ENCODE peak calls at places on chromosomes 12 and 14, in ten cellular contexts. M is IMR-90, A is tibial nerve, G is prostate gland, J is stomach, K is esophagus squamous epithelium, S is transverse colon, T is gastrocnemius medialis, F is A549, Q is upper lobe of left lung. B is an unnamed sample.
A peak's percentile ranks its signal among the peaks of the same experiment; 100 is the strongest.

GRCh38 chr12:122669397-122670070 is 33.6 kb downstream of the HCAR2 start:
- DNase-seq in M (peak; percentile 66), A (no peak), G (no peak), J (peak; percentile 52), K (no peak), S (no peak), T (no peak), F (no peak), Q (peak; percentile 25), B (no peak)

GRCh38 chr12:119459481-119459880 is 125.0 kb downstream of the CCDC60 start:
- DNase-seq in M (no peak), A (no peak), G (no peak), J (no peak), K (no peak), S (no peak), T (no peak), F (no peak), Q (no peak), B (no peak)

GRCh38 chr14:85187521-85187920 is 342.4 kb upstream of the FLRT2 start:
- DNase-seq in M (no peak), A (no peak), G (no peak), J (no peak), K (no peak), S (no peak), T (no peak), F (no peak), Q (no peak), B (no peak)

GRCh38 chr14:77314539-77314938 is 6.1 kb downstream of the POMT2 start:
- DNase-seq in M (no peak), A (no peak), G (no peak), J (no peak), K (no peak), S (no peak), T (no peak), F (no peak), Q (no peak), B (no peak)

GRCh38 chr14:102857444-102857843 is 65.0 kb upstream of the AMN start:
- DNase-seq in M (no peak), A (no peak), G (no peak), J (no peak), K (no peak), S (no peak), T (no peak), F (no peak), Q (no peak), B (no peak)

GRCh38 chr12:28027328-28027727 is 54.8 kb upstream of the PTHLH start:
- DNase-seq in M (no peak), A (no peak), G (no peak), J (no peak), K (no peak), S (no peak), T (no peak), F (no peak), Q (no peak), B (no peak)

GRCh38 chr14:55848964-55849363 is 269.0 kb downstream of the KTN1 start:
- DNase-seq in M (no peak), A (no peak), G (no peak), J (no peak), K (no peak), S (no peak), T (no peak), F (no peak), Q (no peak), B (no peak)

GRCh38 chr12:11881835-11882234 is 188.9 kb upstream of the BCL2L14 start:
- DNase-seq in M (no peak), A (no peak), G (no peak), J (no peak), K (no peak), S (peak; percentile 51), T (no peak), F (no peak), Q (no peak), B (no peak)

GRCh38 chr14:97458302-97459137 is 661.3 kb downstream of the VRK1 start:
- DNase-seq in M (no peak), A (no peak), G (no peak), J (peak; percentile 38), K (no peak), S (peak; percentile 28), T (no peak), F (no peak), Q (peak; percentile 53), B (peak; percentile 90)

GRCh38 chr14:76432967-76433752 is 57.2 kb downstream of the ESRRB start:
- DNase-seq in M (no peak), A (no peak), G (no peak), J (no peak), K (no peak), S (no peak), T (no peak), F (no peak), Q (no peak), B (no peak)

GRCh38 chr14:99722741-99723140 is 38.6 kb downstream of the CYP46A1 start:
- DNase-seq in M (no peak), A (no peak), G (no peak), J (no peak), K (no peak), S (no peak), T (no peak), F (no peak), Q (no peak), B (peak; percentile 25)

GRCh38 chr12:53325539-53326061 is 4.2 kb upstream of the AAAS start:
- DNase-seq in M (no peak), A (peak; percentile 20), G (no peak), J (peak; percentile 32), K (no peak), S (peak; percentile 35), T (peak; percentile 30), F (peak; percentile 39), Q (peak; percentile 51), B (peak; percentile 86)

GRCh38 chr12:49190317-49190716 is 1.4 kb upstream of the TUBA1A start:
- DNase-seq in M (no peak), A (no peak), G (no peak), J (no peak), K (no peak), S (no peak), T (no peak), F (no peak), Q (no peak), B (no peak)

GRCh38 chr12:49188205-49188915 is 520 bp downstream of the TUBA1A start:
- DNase-seq in M (peak; percentile 42), A (peak; percentile 77), G (peak; percentile 69), J (peak; percentile 67), K (no peak), S (peak; percentile 83), T (peak; percentile 64), F (peak; percentile 64), Q (peak; percentile 85), B (peak; percentile 95)

GRCh38 chr12:49188916-49189367 is at the start of gene TUBA1A:
- DNase-seq in M (peak; percentile 100), A (peak; percentile 86), G (peak; percentile 86), J (peak; percentile 81), K (peak; percentile 79), S (peak; percentile 89), T (peak; percentile 77), F (peak; percentile 95), Q (peak; percentile 96), B (peak; percentile 98)

GRCh38 chr12:49189731-49190314 is 943 bp upstream of the TUBA1A start:
- DNase-seq in M (no peak), A (no peak), G (no peak), J (no peak), K (no peak), S (no peak), T (no peak), F (no peak), Q (no peak), B (no peak)

DNA sequence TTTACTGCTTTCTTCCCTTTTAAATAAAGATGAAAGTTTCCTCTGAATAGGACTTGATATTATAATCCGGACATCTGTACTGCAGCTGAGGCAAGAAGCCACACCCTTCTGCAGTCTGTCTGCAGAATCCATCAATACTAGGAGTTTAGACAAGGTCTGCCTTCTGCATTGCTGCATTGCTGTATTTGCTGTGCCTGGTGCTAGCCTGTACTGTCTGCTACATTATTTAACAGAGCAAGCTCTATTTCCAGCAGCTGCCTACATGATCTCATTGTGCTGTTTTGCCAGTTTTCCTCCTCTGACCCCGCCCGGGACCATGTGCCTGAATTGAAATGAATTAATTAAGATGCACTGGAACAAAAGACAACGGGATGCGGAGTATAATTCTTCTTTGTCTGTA is 1.7 kb downstream of the TUBA1A start:
- DNase-seq in M (peak; percentile 61), A (peak; percentile 56), G (no peak), J (no peak), K (no peak), S (no peak), T (no peak), F (no peak), Q (no peak), B (no peak)
- H3K27ac ChIP-seq in M (peak overlapping the region; percentile 34), A (peak overlapping the region; percentile 99), G (no peak overlapping the region), J (peak overlapping the region; percentile 95), K (no peak overlapping the region), S (peak overlapping the region; percentile 98), T (no peak overlapping the region), F (no peak overlapping the region), Q (peak overlapping the region; percentile 95), B (no peak overlapping the region)

DNA sequence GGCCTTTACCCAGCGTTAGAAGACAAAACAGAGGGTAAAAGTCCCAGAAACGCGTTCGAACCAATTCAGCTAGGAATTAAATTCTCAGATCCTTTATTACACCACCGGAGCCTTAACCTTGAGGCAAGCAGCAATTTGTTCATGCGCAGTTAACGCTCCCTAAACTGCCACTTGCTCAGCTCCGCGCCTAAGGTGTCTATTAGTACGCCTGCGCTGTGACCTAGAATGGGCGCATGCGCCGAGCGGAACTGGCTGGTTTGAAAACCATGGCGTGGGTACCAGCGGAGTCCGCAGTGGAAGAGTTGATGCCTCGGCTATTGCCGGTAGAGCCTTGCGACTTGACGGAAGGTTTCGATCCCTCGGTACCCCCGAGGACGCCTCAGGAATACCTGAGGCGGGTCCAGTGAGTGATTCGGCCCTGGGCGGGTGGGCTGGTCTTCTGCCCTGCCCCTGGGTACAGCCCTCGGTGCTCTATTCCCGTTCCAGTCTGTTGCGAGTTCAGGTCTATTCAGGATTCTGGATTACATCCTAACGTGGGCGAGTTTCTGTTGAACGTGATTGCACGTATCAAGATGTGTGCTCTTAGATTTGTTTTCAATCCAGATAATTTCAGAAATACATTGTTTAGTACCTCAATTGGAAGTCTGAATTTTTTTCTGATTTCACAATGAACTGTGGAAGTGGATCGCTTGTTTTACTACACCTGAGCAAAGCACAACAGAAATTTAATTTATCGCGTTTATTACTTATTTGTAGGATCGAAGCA is at the start of gene GEMIN2:
- DNase-seq in M (peak; percentile 91), A (peak; percentile 85), G (peak; percentile 90), J (peak; percentile 97), K (peak; percentile 62), S (peak; percentile 95), T (peak; percentile 92), F (peak; percentile 97), Q (peak; percentile 96), B (peak; percentile 97)
- TF ChIP-seq POLR2A in M (no peak), A (no peak), G (peak; percentile 58), J (no peak), K (no peak), S (peak; percentile 58), T (no peak), F (peak; percentile 94), Q (peak; percentile 10), B (no peak)

GRCh38 chr12:57340104-57340503 is 89.1 kb upstream of the STAC3 start:
- DNase-seq in M (peak; percentile 87), A (no peak), G (peak; percentile 33), J (peak; percentile 37), K (no peak), S (peak; percentile 30), T (peak; percentile 30), F (peak; percentile 41), Q (peak; percentile 80), B (no peak)
- H3K27ac ChIP-seq in M (no peak overlapping the region), A (peak overlapping the region; percentile 10), G (no peak overlapping the region), J (no peak overlapping the region), K (no peak overlapping the region), S (no peak overlapping the region), T (no peak overlapping the region), F (no peak overlapping the region), Q (no peak overlapping the region), B (peak overlapping the region; percentile 41)

GRCh38 chr12:95505039-95505438 is 31.1 kb downstream of the METAP2 start:
- DNase-seq in M (no peak), A (no peak), G (no peak), J (no peak), K (no peak), S (no peak), T (no peak), F (no peak), Q (no peak), B (no peak)
- TF ChIP-seq POLR2A in M (no peak), A (no peak), G (no peak), J (no peak), K (no peak), S (no peak), T (no peak), F (no peak), Q (no peak), B (no peak)

B was measured in spleen.